ENCODE peak calls at places on chromosomes 1 and 21, in eight cellular contexts. E is activated T-helper 1 cell treated with Interleukin-2 at 50 U/mL for 16 hours; H is GM12892; B is posterior vena cava; X is activated naive CD4-positive, alpha-beta T cell treated with anti-CD3 and anti-CD28 coated beads, Interleukin-2, amount 10 ng/mL, durations not matched to agents 7 days and 5 days; F is heart right ventricle; I is MV-4-11; M is glutamatergic neuron. N is an unnamed sample.

GRCh38 chr1:109997204-109997866 is 12.8 kb downstream of the AHCYL1 start:
- DNase-seq in H (no peak), X (no peak), B (no peak), E (no peak), M (no peak), I (no peak), F (no peak), N (no peak)

GRCh38 chr1:25875856-25876692 is 566 bp upstream of the PAQR7 start:
- DNase-seq in F (no peak), X (no peak), B (peak), I (no peak), H (no peak), M (no peak), E (no peak), N (no peak)

GRCh38 chr1:1527092-1527816 is 13.2 kb downstream of the TMEM240 start:
- DNase-seq in M (no peak), F (no peak), I (no peak), X (no peak), E (no peak), H (no peak), B (no peak), N (no peak)

GRCh38 chr1:216047821-216048220 is 375.4 kb downstream of the USH2A start:
- DNase-seq in I (no peak), B (no peak), F (no peak), E (no peak), X (no peak), M (no peak), H (no peak), N (no peak)

GRCh38 chr1:47844556-47844950 is 152.6 kb downstream of the TRABD2B start:
- DNase-seq in X (no peak), B (no peak), F (no peak), M (no peak), H (no peak), I (no peak), E (no peak), N (no peak)

GRCh38 chr1:190168116-190168515 is 309.5 kb downstream of the BRINP3 start:
- DNase-seq in B (no peak), H (no peak), X (no peak), M (no peak), I (no peak), E (no peak), F (no peak), N (no peak)

GRCh38 chr21:42733037-42733632 is 79.7 kb downstream of the PDE9A start:
- DNase-seq in B (no peak), E (no peak), M (no peak), X (no peak), I (no peak), F (no peak), H (no peak), N (no peak)

GRCh38 chr1:37393173-37393572 is 81.2 kb upstream of the ZC3H12A start:
- DNase-seq in H (no peak), X (no peak), B (no peak), E (no peak), M (no peak), F (no peak), I (no peak), N (no peak)

GRCh38 chr1:232624892-232625291 is 5.0 kb downstream of the SIPA1L2 start:
- DNase-seq in B (no peak), F (no peak), M (no peak), H (no peak), E (no peak), I (no peak), X (no peak), N (no peak)

GRCh38 chr1:30040081-30041019 is 683.0 kb downstream of the MATN1 start:
- DNase-seq in F (no peak), X (no peak), B (no peak), E (no peak), I (no peak), M (no peak), H (no peak), N (no peak)

GRCh38 chr1:197922070-197922390 is 4.9 kb downstream of the LHX9 start:
- DNase-seq in I (no peak), X (no peak), E (no peak), H (no peak), F (no peak), B (no peak), M (no peak), N (no peak)

GRCh38 chr1:212221801-212222200 is 63.4 kb upstream of the PPP2R5A start:
- DNase-seq in E (no peak), B (no peak), X (no peak), F (no peak), M (no peak), H (no peak), I (no peak), N (no peak)

GRCh38 chr1:199084293-199084692 is 445.5 kb downstream of the PTPRC start:
- DNase-seq in M (no peak), H (no peak), I (peak), X (no peak), E (no peak), B (no peak), F (no peak), N (no peak)

GRCh38 chr1:14733053-14733778 is 134.7 kb downstream of the KAZN start:
- DNase-seq in F (no peak), E (no peak), M (peak), B (no peak), X (no peak), I (peak), H (no peak), N (no peak)